ENCODE peak calls at places on chromosomes 1 and 21, in four cellular contexts. X is Panc1; G is CD4-positive, alpha-beta memory T cell; R is suprapubic skin. W is an unnamed sample. For H3K36me3, the result is how much of the 10 kb centered on the place peaks cover.

GRCh38 chr21:38355992-38356781 is 99.4 kb downstream of the KCNJ15 start:
- DNase-seq in X (no peak), R (peak), G (peak), W (peak)

GRCh38 chr1:32769524-32770220 is 47.5 kb downstream of the YARS1 start:
- DNase-seq in X (no peak), G (no peak), R (no peak), W (no peak)

GRCh38 chr1:115874929-115875328 is 34.0 kb upstream of the NHLH2 start:
- DNase-seq in G (no peak), X (no peak), R (no peak), W (no peak)

GRCh38 chr1:62175568-62176179 is 19.0 kb upstream of the L1TD1 start:
- DNase-seq in G (peak), X (peak), R (no peak), W (no peak)

GRCh38 chr1:207424570-207425131 is 29.5 kb upstream of the CR2 start:
- DNase-seq in X (no peak), G (no peak), R (no peak), W (no peak)

GRCh38 chr1:3463408-3463811 is 8.9 kb downstream of the ARHGEF16 start:
- DNase-seq in X (no peak), G (no peak), R (no peak), W (no peak)

GRCh38 chr1:109216662-109217061 is 2.9 kb downstream of the SARS1 start:
- DNase-seq in R (no peak), G (no peak), X (no peak), W (no peak)

GRCh38 chr21:29473808-29474207 is 175.1 kb downstream of the BACH1 start:
- DNase-seq in G (no peak), R (no peak), X (no peak), W (no peak)

GRCh38 chr1:246782120-246782900 is 58.1 kb downstream of the SCCPDH start:
- DNase-seq in G (no peak), R (no peak), X (no peak), W (no peak)

GRCh38 chr1:206556748-206557635 is 49.7 kb downstream of the RASSF5 start:
- DNase-seq in X (no peak), R (peak), G (peak), W (peak)

GRCh38 chr1:93595749-93596148 is 85.9 kb downstream of the BCAR3 start:
- DNase-seq in X (no peak), R (no peak), G (no peak), W (no peak)

GRCh38 chr1:116850436-116850835 is 59.3 kb upstream of the PTGFRN start:
- DNase-seq in G (no peak), X (no peak), R (no peak), W (no peak)

GRCh38 chr1:46528297-46528955 is 23.0 kb downstream of the KNCN start:
- DNase-seq in R (no peak), X (no peak), G (no peak), W (no peak)

GRCh38 chr1:175887981-175888428 is 144.6 kb upstream of the TNR start:
- DNase-seq in R (no peak), X (peak), G (no peak), W (no peak)

GRCh38 chr1:12001249-12001917 is 17.9 kb upstream of the MIIP start:
- DNase-seq in R (no peak), G (no peak), X (no peak), W (no peak)

DNA sequence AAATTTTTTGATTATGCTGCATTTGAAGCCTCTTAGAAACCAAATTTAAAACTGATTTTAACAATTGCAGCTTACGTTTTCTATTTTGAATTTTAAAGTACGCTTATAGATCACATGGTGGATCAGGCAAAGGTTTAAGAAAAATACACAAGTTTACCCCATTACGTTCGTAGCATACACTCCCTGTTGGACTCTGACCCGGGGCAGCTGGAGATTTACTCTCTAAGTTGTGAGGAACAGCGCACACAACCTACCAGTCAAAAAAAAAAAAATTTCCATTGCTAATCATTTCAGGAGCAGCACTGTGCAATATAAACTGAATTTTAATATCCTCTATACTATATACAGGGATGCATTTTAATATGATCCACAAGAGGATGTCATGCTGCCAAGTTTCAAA is 20.5 kb downstream of the CSDE1 start:
- DNase-seq in X (no peak), G (no peak), R (no peak), W (no peak)
- H3K36me3 ChIP-seq in X (half or more), G (half or more), R (half or more), W (half or more)

GRCh38 chr1:214028569-214028968 is 40.8 kb downstream of the PROX1 start:
- DNase-seq in R (no peak), G (no peak), X (no peak), W (no peak)
- H3K36me3 ChIP-seq in R (under half), G (under half), X (under half), W (under half)

GRCh38 chr1:156795374-156795733 is 21.3 kb downstream of the SH2D2A start:
- DNase-seq in R (no peak), X (no peak), G (no peak), W (no peak)

GRCh38 chr1:156797212-156797871 is 19.3 kb downstream of the SH2D2A start:
- DNase-seq in X (peak), R (peak), G (peak), W (no peak)

GRCh38 chr1:156794506-156795373 is 21.9 kb downstream of the SH2D2A start:
- DNase-seq in G (no peak), X (no peak), R (no peak), W (peak)

GRCh38 chr1:156796340-156797097 is 20.1 kb downstream of the SH2D2A start:
- DNase-seq in G (no peak), X (no peak), R (no peak), W (no peak)

GRCh38 chr1:156795787-156796186 is 20.9 kb downstream of the SH2D2A start:
- DNase-seq in X (no peak), G (no peak), R (no peak), W (no peak)
- H3K36me3 ChIP-seq in X (under half), G (half or more), R (half or more), W (half or more)

GRCh38 chr1:23694371-23694770 is 2.8 kb downstream of the RPL11 start:
- DNase-seq in G (no peak), R (no peak), X (no peak), W (no peak)

GRCh38 chr1:23695667-23696066 is 4.1 kb downstream of the RPL11 start:
- DNase-seq in X (no peak), G (no peak), R (no peak), W (no peak)

GRCh38 chr1:23693599-23693998 is 2.0 kb downstream of the RPL11 start:
- DNase-seq in R (no peak), G (no peak), X (no peak), W (no peak)

GRCh38 chr1:23698466-23698865 is 6.9 kb downstream of the RPL11 start:
- DNase-seq in X (no peak), G (no peak), R (no peak), W (no peak)

DNA sequence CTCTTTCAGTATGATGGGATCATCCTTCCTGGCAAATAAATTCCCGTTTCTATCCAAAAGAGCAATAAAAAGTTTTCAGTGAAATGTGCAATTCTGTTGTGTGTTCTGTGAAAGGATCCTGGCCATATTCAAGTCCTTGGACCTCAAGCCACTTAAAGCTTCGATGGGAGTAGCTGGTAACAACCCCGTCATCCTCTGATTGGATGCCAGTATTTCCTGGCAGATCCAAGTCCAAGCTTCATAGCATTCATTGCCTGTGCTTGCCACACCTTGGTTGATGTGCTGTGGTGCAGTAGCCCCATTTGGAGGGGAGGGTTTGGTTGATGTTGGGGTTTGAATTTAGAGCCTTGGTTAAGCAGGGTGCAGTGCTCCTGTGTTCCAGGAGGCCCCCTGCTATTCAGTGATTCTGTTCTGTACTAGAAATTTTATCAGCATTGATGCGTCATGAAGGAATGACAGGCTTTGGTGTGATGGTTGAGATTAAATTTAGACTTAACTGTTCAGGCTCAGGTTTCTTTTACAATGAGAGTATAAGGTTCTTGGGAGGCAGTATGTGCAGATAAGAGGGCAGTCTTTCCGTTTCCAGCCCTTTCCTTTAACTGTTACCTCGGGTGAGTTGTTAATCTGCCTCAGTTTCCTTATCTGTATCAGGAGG is 4.9 kb downstream of the RPL11 start:
- DNase-seq in R (no peak), X (no peak), G (no peak), W (no peak)
- H3K36me3 ChIP-seq in R (half or more), X (half or more), G (half or more), W (half or more)

GRCh38 chr21:46354046-46354445 is 30.1 kb downstream of the PCNT start:
- DNase-seq in R (no peak), G (no peak), X (no peak), W (no peak)
- H3K36me3 ChIP-seq in R (half or more), G (half or more), X (under half), W (half or more)